ENCODE peak calls at places on chromosomes 2 and 18, in four cellular contexts. I is Panc1, J is right atrium auricular region, W is BE2C. U is an unnamed sample.
A peak's percentile ranks its signal among the peaks of the same experiment; 100 is the strongest.

GRCh38 chr2:33426666-33427231 is 49.7 kb upstream of the RASGRP3 start:
- DNase-seq in I (no peak), J (no peak), W (peak; percentile 33), U (no peak)

GRCh38 chr2:15127876-15128275 is 433.3 kb downstream of the NBAS start:
- DNase-seq in I (no peak), J (no peak), W (no peak), U (no peak)

GRCh38 chr2:100043891-100044255 is 98.5 kb downstream of the AFF3 start:
- DNase-seq in I (no peak), J (no peak), W (no peak), U (no peak)

GRCh38 chr2:120749506-120750431 is 14.1 kb downstream of the GLI2 start:
- DNase-seq in I (no peak), J (peak; percentile 58), W (no peak), U (no peak)

GRCh38 chr2:69054431-69054830 is 41.5 kb downstream of the ANTXR1 start:
- DNase-seq in I (no peak), J (no peak), W (no peak), U (no peak)

GRCh38 chr2:96739051-96739632 is 722 bp downstream of the LMAN2L start:
- DNase-seq in I (no peak), J (no peak), W (no peak), U (no peak)

GRCh38 chr2:198314559-198315153 is 510.3 kb downstream of the PLCL1 start:
- DNase-seq in I (peak; percentile 28), J (no peak), W (no peak), U (no peak)

GRCh38 chr2:179488563-179488962 is 223.9 kb upstream of the SESTD1 start:
- DNase-seq in I (no peak), J (no peak), W (no peak), U (no peak)

GRCh38 chr18:28584726-28585125 is 407.8 kb upstream of the CDH2 start:
- DNase-seq in I (no peak), J (no peak), W (no peak), U (peak; percentile 79)

GRCh38 chr2:209578394-209579006 is 154.7 kb downstream of the MAP2 start:
- DNase-seq in I (no peak), J (no peak), W (no peak), U (no peak)

GRCh38 chr2:241726459-241726858 is 8.0 kb upstream of the D2HGDH start:
- DNase-seq in I (no peak), J (no peak), W (no peak), U (no peak)

GRCh38 chr2:201907128-201907886 is 101.0 kb downstream of the CDK15 start:
- DNase-seq in I (no peak), J (no peak), W (peak; percentile 18), U (no peak)

GRCh38 chr2:234821946-234822470 is 129.8 kb upstream of the SH3BP4 start:
- DNase-seq in I (no peak), J (no peak), W (no peak), U (no peak)

GRCh38 chr18:35073186-35074105 is 32.2 kb downstream of the MAPRE2 start:
- DNase-seq in I (no peak), J (no peak), W (no peak), U (no peak)

GRCh38 chr2:236177604-236177966 is 9.4 kb upstream of the GBX2 start:
- DNase-seq in I (no peak), J (no peak), W (peak; percentile 79), U (no peak)

GRCh38 chr18:77096031-77096371 is 36.6 kb downstream of the MBP start:
- DNase-seq in I (no peak), J (no peak), W (no peak), U (no peak)

GRCh38 chr2:231305221-231305620 is 90.3 kb upstream of the B3GNT7 start:
- DNase-seq in I (no peak), J (no peak), W (no peak), U (no peak)

GRCh38 chr2:216139884-216140283 is 30.7 kb downstream of the XRCC5 start:
- DNase-seq in I (no peak), J (no peak), W (peak; percentile 37), U (no peak)

GRCh38 chr18:35050004-35050623 is 8.9 kb downstream of the MAPRE2 start:
- DNase-seq in I (no peak), J (no peak), W (no peak), U (no peak)

GRCh38 chr2:102251042-102251848 is 60.1 kb upstream of the IL1RL1 start:
- DNase-seq in I (no peak), J (no peak), W (no peak), U (no peak)

GRCh38 chr18:59200787-59201186 is 19.2 kb upstream of the GRP start:
- DNase-seq in I (no peak), J (no peak), W (no peak), U (no peak)

GRCh38 chr2:175612280-175612679 is 389.8 kb downstream of the LNPK start:
- DNase-seq in I (no peak), J (no peak), W (no peak), U (no peak)

GRCh38 chr2:174815524-174815923 is 51.3 kb upstream of the CHRNA1 start:
- DNase-seq in I (no peak), J (no peak), W (no peak), U (no peak)

GRCh38 chr18:69531973-69532372 is 131.3 kb downstream of the DOK6 start:
- DNase-seq in I (no peak), J (no peak), W (no peak), U (no peak)

GRCh38 chr18:74249181-74249968 is 42.4 kb downstream of the CYB5A start:
- DNase-seq in I (no peak), J (no peak), W (no peak), U (no peak)

GRCh38 chr2:182951948-182952663 is 85.7 kb upstream of the FRZB start:
- DNase-seq in I (no peak), J (no peak), W (no peak), U (no peak)

GRCh38 chr2:220811115-220811514 is 761.0 kb downstream of the EPHA4 start:
- DNase-seq in I (no peak), J (no peak), W (no peak), U (no peak)

GRCh38 chr2:120237491-120237902 is 14.3 kb upstream of the TMEM185B start:
- DNase-seq in I (no peak), J (no peak), W (no peak), U (no peak)

GRCh38 chr18:77098554-77099174 is 33.9 kb downstream of the MBP start:
- DNase-seq in I (no peak), J (no peak), W (no peak), U (no peak)

DNA sequence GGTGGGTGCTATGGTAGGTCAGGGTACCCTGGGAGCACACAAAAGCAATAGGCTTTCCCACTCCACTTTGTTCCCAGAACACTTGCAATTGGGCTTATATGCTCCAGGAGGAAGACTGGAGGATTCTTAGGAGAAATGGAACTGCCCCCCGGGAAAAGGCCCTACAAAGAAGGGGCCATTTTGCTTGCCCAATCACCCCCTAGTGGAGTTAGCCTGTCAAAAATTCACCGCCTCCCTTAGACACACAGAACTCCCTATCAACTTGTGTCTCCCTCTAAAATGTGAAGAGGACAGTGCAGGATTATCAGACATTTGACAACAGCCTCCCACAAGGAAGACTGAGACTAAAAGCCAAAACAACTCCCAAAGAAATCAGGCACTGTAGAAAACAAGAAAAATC is 36.5 kb downstream of the NLRC4 start:
- DNase-seq in I (no peak), J (no peak), W (no peak), U (no peak)
- TF ChIP-seq CTCF in I (peak; percentile 12), J (no peak), W (no peak), U (no peak)

GRCh38 chr2:47822518-47822917 is 39.6 kb downstream of the MSH6 start:
- DNase-seq in I (no peak), J (no peak), W (no peak), U (no peak)

GRCh38 chr2:47818777-47819176 is 35.8 kb downstream of the MSH6 start:
- DNase-seq in I (no peak), J (no peak), W (no peak), U (no peak)

GRCh38 chr2:47815764-47816163 is 32.8 kb downstream of the MSH6 start:
- DNase-seq in I (no peak), J (no peak), W (no peak), U (no peak)

DNA sequence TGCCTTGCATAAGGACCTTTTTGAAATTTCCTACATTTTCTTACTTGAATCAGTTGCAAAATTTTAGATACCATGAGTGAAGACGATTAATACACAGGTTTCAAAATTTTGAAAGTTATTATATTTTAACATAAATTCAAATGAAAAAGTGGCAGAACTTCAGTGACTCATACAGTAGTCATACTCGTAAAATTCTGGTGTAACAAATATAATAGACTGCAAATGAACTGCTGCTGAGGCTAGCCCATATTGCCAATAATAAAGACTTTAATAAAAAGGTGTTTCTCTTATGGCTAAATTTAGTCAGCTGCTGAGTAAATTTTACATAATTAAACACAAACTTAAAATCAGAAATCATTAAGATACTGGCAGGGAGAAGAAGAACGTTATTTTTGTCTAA is 36.9 kb downstream of the MSH6 start:
- DNase-seq in I (no peak), J (no peak), W (no peak), U (no peak)
- H3K36me3 ChIP-seq in I (peaks cover 32% of the 10 kb centered on the region), J (peaks cover 78% of the 10 kb centered on the region), W (no peaks in the 10 kb centered on the region), U (no peaks in the 10 kb centered on the region)

GRCh38 chr18:23194150-23194968 is 59.1 kb downstream of the CABLES1 start:
- DNase-seq in I (no peak), J (no peak), W (no peak), U (no peak)
- H3K4me3 ChIP-seq in I (no peak overlapping the region), J (no peak overlapping the region), W (no peak overlapping the region), U (no peak overlapping the region)

DNA sequence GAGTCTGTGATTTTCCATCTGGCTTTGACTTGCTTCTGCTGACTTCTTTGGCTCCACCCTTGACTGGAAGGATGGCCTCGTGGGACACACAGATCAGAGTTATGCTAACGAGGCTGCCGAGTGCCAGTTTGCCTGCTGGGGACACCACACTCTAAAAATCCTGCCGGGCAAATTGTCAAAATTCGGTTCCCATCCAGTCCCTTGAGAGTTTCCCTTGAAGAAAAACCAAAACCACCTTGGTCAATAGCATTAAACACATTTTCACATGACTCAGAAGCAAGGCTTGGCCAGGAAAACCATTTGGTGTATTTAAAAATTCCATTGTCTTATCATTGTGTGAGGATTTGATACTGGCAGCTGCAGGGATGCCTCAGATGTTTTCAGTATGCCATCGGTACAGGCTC is 41.4 kb downstream of the KCNE4 start:
- DNase-seq in I (no peak), J (peak; percentile 85), W (peak; percentile 83), U (no peak)
- TF ChIP-seq CTCF in I (no peak), J (no peak), W (no peak), U (no peak)

GRCh38 chr18:79882522-79883241 is 68.8 kb downstream of the SLC66A2 start:
- DNase-seq in I (no peak), J (peak; percentile 40), W (no peak), U (no peak)
- H3K36me3 ChIP-seq in I (no peaks in the 10 kb centered on the region), J (no peaks in the 10 kb centered on the region), W (no peaks in the 10 kb centered on the region), U (no peaks in the 10 kb centered on the region)

DNA sequence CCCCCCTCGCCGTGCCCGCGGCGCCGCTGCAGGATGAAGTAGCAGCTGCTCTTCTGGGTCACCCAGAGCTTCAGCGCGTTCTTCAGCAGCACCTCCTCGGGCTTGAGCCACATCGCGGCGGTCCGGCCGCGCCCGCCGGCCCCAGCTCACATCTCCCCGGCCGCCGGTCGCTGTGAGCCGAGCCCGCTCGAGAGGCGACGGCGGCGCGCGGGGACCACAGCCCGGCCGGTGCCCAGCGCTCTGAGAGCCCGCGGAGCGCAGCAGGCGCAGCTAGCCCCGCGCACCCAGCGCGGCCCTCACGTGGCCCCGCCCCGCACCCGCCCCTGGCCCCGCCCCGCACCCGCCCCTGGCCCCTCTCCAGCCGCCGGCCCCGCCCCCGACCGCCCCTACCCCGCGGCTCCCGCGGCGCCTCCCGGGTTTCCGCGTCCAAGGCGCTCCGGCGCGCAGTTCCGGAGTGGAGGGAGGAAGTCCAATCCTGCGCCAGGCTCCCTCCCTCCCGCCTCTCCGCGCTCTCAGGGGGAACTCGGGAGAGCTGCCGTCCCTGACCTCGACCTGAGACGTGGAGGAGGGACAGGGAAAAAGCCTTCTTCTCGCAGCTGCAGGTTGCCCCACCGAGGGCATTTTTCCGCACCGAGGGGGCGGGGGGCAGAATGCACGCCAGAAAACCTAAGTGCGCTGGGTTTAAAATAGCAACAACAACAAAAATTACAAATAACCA is at the start of gene TBC1D8:
- DNase-seq in I (no peak), J (peak; percentile 91), W (peak; percentile 86), U (no peak)
- H3K4me3 ChIP-seq in I (peak within 1 kb of the TSS; percentile 98), J (peak within 1 kb of the TSS; percentile 88), W (peak within 1 kb of the TSS; percentile 64), U (peak within 1 kb of the TSS; percentile 67)

U was measured in kidney epithelial cell.